ENCODE peak calls at places on chromosomes 1 and 21, in ten cellular contexts. M is K562, F is astrocyte, G is GM23338, H is fibroblast of lung, J is GM23248, B is PC-3, P is MM.1S, K is DND-41, U is A673. E is an unnamed sample. For H3K36me3, the result is how much of the 10 kb centered on the place peaks cover.

GRCh38 chr1:185499986-185500626 is 183.1 kb upstream of the IVNS1ABP start:
- DNase-seq in M (no peak), B (peak), H (peak), F (peak), P (no peak), J (peak), U (peak), G (no peak), K (no peak), E (no peak)

GRCh38 chr21:21182401-21182800 is 184.2 kb downstream of the NCAM2 start:
- DNase-seq in J (no peak), P (no peak), M (no peak), F (no peak), U (no peak), G (no peak), K (no peak), H (no peak), B (no peak), E (no peak)

GRCh38 chr1:47991187-47991586 is 6.0 kb downstream of the TRABD2B start:
- DNase-seq in M (no peak), G (peak), J (peak), B (peak), F (no peak), H (peak), P (no peak), U (peak), K (no peak), E (no peak)

GRCh38 chr21:27674037-27674436 is 707.1 kb upstream of the ADAMTS5 start:
- DNase-seq in B (peak), K (no peak), J (peak), U (no peak), F (peak), M (no peak), H (peak), G (no peak), P (no peak), E (no peak)

GRCh38 chr1:30743584-30744059 is 14.0 kb downstream of the LAPTM5 start:
- DNase-seq in B (no peak), K (peak), F (no peak), U (peak), G (no peak), P (peak), J (no peak), H (no peak), M (no peak), E (no peak)

GRCh38 chr1:100344774-100345173 is 7.5 kb upstream of the CDC14A start:
- DNase-seq in U (no peak), K (no peak), M (no peak), B (no peak), G (no peak), P (no peak), F (no peak), H (no peak), J (no peak), E (no peak)

GRCh38 chr1:78553859-78554258 is 63.1 kb downstream of the PTGFR start:
- DNase-seq in P (peak), U (peak), H (no peak), B (peak), G (peak), F (no peak), K (peak), J (peak), M (no peak), E (no peak)

GRCh38 chr1:44842763-44843655 is at the start of gene PTCH2:
- DNase-seq in U (peak), F (peak), B (peak), M (peak), P (no peak), K (peak), G (peak), J (peak), H (peak), E (no peak)

GRCh38 chr1:109294481-109294880 is 11.5 kb upstream of the PSRC1 start:
- DNase-seq in J (no peak), P (no peak), G (no peak), F (no peak), B (no peak), U (no peak), H (no peak), K (no peak), M (no peak), E (no peak)

GRCh38 chr1:224456637-224456953 is 22.0 kb upstream of the WDR26 start:
- DNase-seq in P (no peak), U (no peak), J (no peak), B (no peak), H (no peak), K (no peak), G (no peak), M (no peak), F (no peak), E (no peak)

GRCh38 chr1:211305044-211305443 is 21.6 kb upstream of the TRAF5 start:
- DNase-seq in U (peak), J (peak), B (no peak), K (no peak), F (peak), M (no peak), H (no peak), G (no peak), P (peak), E (no peak)

GRCh38 chr1:9009438-9010366 is 16.5 kb downstream of the SLC2A7 start:
- DNase-seq in M (peak), F (no peak), K (peak), P (peak), H (peak), J (peak), B (peak), U (peak), G (peak), E (peak)

GRCh38 chr1:215807926-215808325 is 240.8 kb downstream of the KCTD3 start:
- DNase-seq in F (no peak), B (no peak), M (no peak), K (no peak), U (no peak), G (no peak), J (peak), P (no peak), H (no peak), E (no peak)

GRCh38 chr1:230867119-230867902 is 1.0 kb downstream of the C1orf198 start:
- DNase-seq in J (peak), B (peak), H (peak), K (no peak), U (no peak), F (no peak), G (no peak), P (no peak), M (no peak), E (peak)

GRCh38 chr1:205375816-205376545 is 19.3 kb upstream of the KLHDC8A start:
- DNase-seq in G (peak), J (peak), M (no peak), B (peak), H (peak), U (peak), P (no peak), K (no peak), F (no peak), E (no peak)

GRCh38 chr1:125085720-125086591 is 3901.2 kb downstream of the SRGAP2C start:
- DNase-seq in B (no peak), J (no peak), P (no peak), M (no peak), H (no peak), G (no peak), K (no peak), F (no peak), U (no peak), E (no peak)

GRCh38 chr21:36929622-36930021 is 36.8 kb downstream of the HLCS start:
- DNase-seq in B (peak), M (no peak), F (no peak), G (peak), P (peak), U (peak), H (no peak), J (no peak), K (no peak), E (peak)

GRCh38 chr1:94234615-94235014 is 2.8 kb downstream of the ARHGAP29 start:
- DNase-seq in P (no peak), B (no peak), H (no peak), J (no peak), G (no peak), F (no peak), U (no peak), M (no peak), K (no peak), E (no peak)

GRCh38 chr1:17588048-17588781 is 48.7 kb downstream of the ARHGEF10L start:
- DNase-seq in H (peak), K (no peak), U (no peak), B (no peak), G (peak), F (peak), P (no peak), J (peak), M (no peak), E (peak)

GRCh38 chr1:56396524-56397067 is 182.8 kb downstream of the PLPP3 start:
- DNase-seq in F (no peak), U (no peak), K (no peak), B (no peak), H (no peak), J (peak), P (no peak), G (no peak), M (no peak), E (no peak)

GRCh38 chr1:78419309-78419708 is 71.5 kb upstream of the PTGFR start:
- DNase-seq in P (peak), U (peak), G (no peak), H (peak), M (no peak), B (no peak), K (no peak), F (peak), J (peak), E (no peak)

GRCh38 chr1:58251415-58252073 is 295.0 kb downstream of the OMA1 start:
- DNase-seq in K (peak), F (no peak), G (peak), B (peak), P (no peak), H (no peak), U (peak), M (peak), J (peak), E (no peak)

GRCh38 chr1:62283361-62283760 is 35.9 kb downstream of the KANK4 start:
- DNase-seq in H (no peak), M (no peak), F (no peak), K (no peak), J (no peak), P (no peak), G (no peak), B (no peak), U (no peak), E (no peak)

GRCh38 chr1:62281922-62282555 is 37.2 kb downstream of the KANK4 start:
- DNase-seq in G (no peak), H (no peak), B (peak), M (no peak), U (peak), F (peak), K (no peak), J (peak), P (no peak), E (no peak)

GRCh38 chr1:62282909-62283308 is 36.3 kb downstream of the KANK4 start:
- DNase-seq in G (no peak), B (no peak), M (no peak), J (no peak), F (no peak), P (no peak), K (no peak), H (no peak), U (no peak), E (no peak)

GRCh38 chr1:62280960-62281465 is 38.2 kb downstream of the KANK4 start:
- DNase-seq in B (no peak), J (no peak), P (no peak), M (no peak), U (no peak), H (no peak), K (no peak), G (no peak), F (no peak), E (no peak)

GRCh38 chr1:62280150-62280549 is 39.1 kb downstream of the KANK4 start:
- DNase-seq in G (no peak), K (no peak), J (no peak), B (no peak), M (no peak), H (no peak), U (peak), P (no peak), F (no peak), E (no peak)
- TF ChIP-seq EZH2 in G (no peak), K (no peak), J (no peak), B (no peak), M (no peak), H (no peak), U (no peak), P (no peak), F (no peak), E (no peak)

GRCh38 chr1:43653339-43653738 is 3.4 kb downstream of the KDM4A start:
- DNase-seq in J (peak), H (peak), M (no peak), U (peak), K (peak), F (peak), G (peak), B (peak), P (peak), E (no peak)
- H3K36me3 ChIP-seq in J (under half), H (under half), M (under half), U (half or more), K (half or more), F (under half), G (under half), B (under half), P (under half), E (under half)

GRCh38 chr1:223363057-223363855 is 720 bp downstream of the SUSD4 start:
- DNase-seq in K (peak), H (peak), P (no peak), M (peak), F (peak), G (peak), J (peak), U (peak), B (no peak), E (no peak)
- TF ChIP-seq EZH2 in K (no peak), H (peak), P (no peak), M (no peak), F (peak), G (no peak), J (no peak), U (peak), B (peak), E (no peak)

GRCh38 chr1:2306151-2306978 is 78.2 kb downstream of the SKI start:
- DNase-seq in G (no peak), P (no peak), M (no peak), F (no peak), K (no peak), H (no peak), U (peak), B (no peak), J (no peak), E (no peak)

GRCh38 chr1:2303781-2304180 is 75.7 kb downstream of the SKI start:
- DNase-seq in J (no peak), P (no peak), K (no peak), B (no peak), F (no peak), H (no peak), G (no peak), U (no peak), M (no peak), E (no peak)

GRCh38 chr1:2303016-2303775 is 75.1 kb downstream of the SKI start:
- DNase-seq in M (no peak), F (no peak), G (no peak), K (no peak), H (no peak), J (no peak), U (no peak), P (no peak), B (no peak), E (no peak)

GRCh38 chr1:2304282-2304681 is 76.2 kb downstream of the SKI start:
- DNase-seq in K (no peak), U (no peak), F (no peak), H (no peak), J (no peak), P (no peak), M (no peak), B (no peak), G (no peak), E (no peak)

DNA sequence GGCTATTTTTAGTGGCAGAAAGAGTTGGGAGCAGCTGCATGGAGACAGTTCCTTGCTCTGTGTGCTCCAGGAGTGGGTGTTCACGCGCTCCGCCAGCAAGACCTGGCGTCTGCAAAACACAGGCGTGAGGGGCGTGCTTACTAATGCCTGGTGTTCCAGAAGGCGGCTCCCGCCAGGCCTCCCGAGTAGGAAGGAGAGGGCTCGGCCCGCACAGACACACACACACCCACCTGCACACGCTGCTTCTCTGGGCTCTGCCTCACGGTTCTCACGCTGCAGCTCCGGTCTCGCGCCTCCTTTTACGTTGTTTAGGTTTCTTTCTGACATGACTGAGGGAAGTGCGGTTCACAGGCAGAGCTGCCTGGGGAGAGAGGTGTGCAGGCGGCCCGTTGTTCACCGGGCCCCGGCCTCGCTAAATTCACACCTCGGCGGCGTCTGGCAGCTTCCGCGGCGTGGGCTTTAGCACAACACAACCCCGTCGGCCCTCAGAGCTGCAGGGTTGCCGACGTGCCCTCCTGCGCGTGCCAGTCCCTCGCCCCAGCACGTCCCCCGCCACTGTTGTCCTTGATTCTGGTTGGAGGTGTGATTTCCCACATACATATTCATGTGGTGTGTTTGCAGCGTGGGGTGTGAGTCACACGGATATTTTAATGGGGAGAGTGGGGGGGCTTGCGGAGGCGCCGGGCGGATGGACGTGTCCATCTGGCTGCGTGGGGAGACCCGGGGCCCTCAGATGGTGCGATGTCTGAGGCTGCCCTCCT is 77.0 kb downstream of the SKI start:
- DNase-seq in B (no peak), U (no peak), F (peak), P (no peak), H (no peak), G (no peak), M (no peak), K (no peak), J (no peak), E (no peak)
- H3K36me3 ChIP-seq in B (under half), U (under half), F (under half), P (under half), H (under half), G (under half), M (half or more), K (half or more), J (under half), E (under half)

GRCh38 chr1:38046884-38047602 is 450 bp upstream of the POU3F1 start:
- DNase-seq in K (no peak), J (peak), U (peak), H (peak), P (peak), B (peak), F (peak), G (peak), M (peak), E (peak)
- TF ChIP-seq EZH2 in K (no peak), J (no peak), U (no peak), H (no peak), P (no peak), B (no peak), F (peak), G (no peak), M (no peak), E (peak)

GRCh38 chr1:198696211-198696610 is 57.4 kb downstream of the PTPRC start:
- DNase-seq in P (no peak), F (no peak), U (no peak), J (no peak), K (no peak), G (no peak), B (no peak), H (no peak), M (no peak), E (no peak)
- H3K36me3 ChIP-seq in P (under half), F (under half), U (under half), J (under half), K (under half), G (under half), B (under half), H (under half), M (under half), E (under half)

DNA sequence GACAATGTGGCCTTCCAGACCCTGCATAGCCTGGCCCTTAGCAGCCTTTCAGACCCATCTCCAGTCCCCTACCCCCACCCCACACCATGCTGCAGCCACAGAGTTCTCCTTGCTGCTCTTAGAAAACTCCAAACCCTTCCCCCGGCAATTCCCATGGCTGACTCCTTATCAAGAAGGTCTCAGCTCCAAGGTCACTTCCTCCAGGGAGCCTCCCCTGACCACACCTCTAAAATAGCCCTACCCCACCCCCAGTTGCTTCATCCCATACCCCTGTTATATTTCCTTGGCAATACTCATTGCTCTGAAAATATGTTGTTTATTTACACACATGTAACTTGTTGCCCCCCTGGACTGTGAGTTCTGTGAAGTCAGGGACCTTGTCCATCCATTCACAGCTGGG is 4.3 kb upstream of the ADGRB2 start:
- DNase-seq in P (no peak), H (no peak), B (no peak), M (no peak), G (no peak), F (no peak), J (no peak), U (no peak), K (no peak), E (no peak)
- TF ChIP-seq EZH2 in P (no peak), H (no peak), B (no peak), M (no peak), G (no peak), F (no peak), J (no peak), U (no peak), K (no peak), E (no peak)

DNA sequence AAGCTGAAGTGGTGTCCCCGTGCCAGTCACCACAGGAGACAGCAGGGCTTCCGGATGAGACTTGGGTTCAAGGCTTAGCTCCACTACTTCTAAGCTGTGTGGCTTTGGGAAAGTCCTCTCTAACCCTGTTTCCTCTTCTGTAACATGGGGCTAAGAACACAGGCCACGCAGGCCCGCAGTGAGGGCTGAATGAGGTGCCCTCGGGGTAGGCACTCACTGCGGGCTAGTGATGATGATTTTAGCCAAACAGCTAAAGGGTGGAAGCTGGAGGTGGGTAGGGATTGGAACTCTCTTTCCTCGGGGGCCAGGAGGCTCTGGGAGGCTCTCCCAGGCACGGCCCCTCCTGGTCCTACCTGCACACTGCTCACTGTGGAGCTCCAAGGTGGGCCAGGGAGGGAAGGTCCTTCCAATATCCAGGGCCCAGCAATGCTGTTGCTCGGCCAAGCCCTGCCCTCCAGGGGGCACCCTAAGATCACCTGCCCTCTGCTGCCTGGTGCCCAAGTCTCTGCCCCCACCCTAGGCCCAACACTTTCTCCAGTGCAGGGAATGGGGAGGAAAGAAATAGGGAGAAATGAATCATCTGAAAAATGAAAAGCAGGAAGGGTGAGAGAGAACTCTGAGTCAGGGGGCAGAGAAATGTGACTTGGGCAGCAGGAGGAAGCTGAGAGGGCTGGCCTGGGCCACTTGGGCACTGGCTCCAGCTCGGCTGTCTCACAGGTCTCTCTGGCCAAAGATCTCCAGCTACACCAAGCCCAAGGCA is 19.2 kb upstream of the EVA1B start:
- DNase-seq in P (peak), M (peak), H (peak), K (peak), J (peak), U (no peak), B (peak), F (no peak), G (peak), E (peak)
- H3K36me3 ChIP-seq in P (under half), M (half or more), H (under half), K (under half), J (under half), U (under half), B (under half), F (under half), G (under half), E (under half)

GRCh38 chr1:228416217-228416971 is at the start of gene TRIM17:
- DNase-seq in P (no peak), M (no peak), F (no peak), B (no peak), U (peak), K (no peak), J (peak), H (no peak), G (peak), E (peak)
- TF ChIP-seq EZH2 in P (no peak), M (no peak), F (peak), B (no peak), U (no peak), K (no peak), J (no peak), H (peak), G (peak), E (no peak)

GRCh38 chr1:39331647-39332046 is 127.2 kb downstream of the MACF1 start:
- DNase-seq in J (no peak), U (no peak), M (no peak), G (no peak), F (no peak), H (no peak), K (no peak), B (no peak), P (no peak), E (no peak)
- H3K36me3 ChIP-seq in J (under half), U (under half), M (half or more), G (under half), F (half or more), H (under half), K (half or more), B (under half), P (under half), E (under half)